ENCODE peak calls at places on chromosome 21, in seven cellular contexts. X, K, J, M, A, V and Y are unnamed samples. For H3K9me3 and H3K4me1, the result is how much of the 10 kb centered on the place peaks cover.

GRCh38 chr21:15638856-15639549 is 90.8 kb upstream of the USP25 start:
- DNase-seq in X (peak), K (no peak), J (peak), M (no peak), A (peak), V (no peak), Y (no peak)

GRCh38 chr21:21366277-21366676 is 368.1 kb downstream of the NCAM2 start:
- DNase-seq in X (no peak), K (no peak), J (no peak), M (no peak), A (no peak), V (no peak), Y (peak)

GRCh38 chr21:33212159-33212851 is 17.4 kb upstream of the IFNAR2 start:
- DNase-seq in X (no peak), K (no peak), J (no peak), M (no peak), A (no peak), V (no peak), Y (no peak)

GRCh38 chr21:34074283-34075098 is 1.1 kb downstream of the MRPS6 start:
- DNase-seq in X (peak), K (no peak), J (no peak), M (no peak), A (no peak), V (no peak), Y (no peak)

GRCh38 chr21:34884346-34884929 is 164.7 kb downstream of the RUNX1 start:
- DNase-seq in X (peak), K (no peak), J (no peak), M (no peak), A (no peak), V (no peak), Y (no peak)

GRCh38 chr21:16770279-16770678 is 742.6 kb upstream of the CXADR start:
- DNase-seq in X (no peak), K (no peak), J (no peak), M (no peak), A (no peak), V (no peak), Y (no peak)

GRCh38 chr21:35026617-35027557 is 22.2 kb downstream of the RUNX1 start:
- DNase-seq in X (no peak), K (peak), J (no peak), M (peak), A (peak), V (peak), Y (no peak)

GRCh38 chr21:34846601-34847112 is 177.9 kb downstream of the CLIC6 start:
- DNase-seq in X (peak), K (no peak), J (no peak), M (no peak), A (peak), V (no peak), Y (no peak)

GRCh38 chr21:32727478-32727727 is 410 bp downstream of the SYNJ1 start:
- DNase-seq in X (no peak), K (no peak), J (peak), M (no peak), A (no peak), V (no peak), Y (no peak)

GRCh38 chr21:25638634-25639166 is 358 bp upstream of the JAM2 start:
- DNase-seq in X (no peak), K (no peak), J (no peak), M (no peak), A (no peak), V (no peak), Y (no peak)

GRCh38 chr21:34890724-34891609 is 158.1 kb downstream of the RUNX1 start:
- DNase-seq in X (no peak), K (no peak), J (no peak), M (peak), A (no peak), V (peak), Y (no peak)

GRCh38 chr21:35658242-35658641 is 402.1 kb downstream of the SETD4 start:
- DNase-seq in X (peak), K (no peak), J (no peak), M (no peak), A (no peak), V (no peak), Y (no peak)

GRCh38 chr21:46120301-46121285 is 22.7 kb downstream of the COL6A2 start:
- DNase-seq in X (no peak), K (peak), J (no peak), M (peak), A (peak), V (peak), Y (no peak)

GRCh38 chr21:44299458-44300261 is at the start of gene PFKL:
- DNase-seq in X (peak), K (peak), J (peak), M (peak), A (peak), V (peak), Y (peak)

GRCh38 chr21:44301093-44301492 is 1.2 kb downstream of the PFKL start:
- DNase-seq in X (no peak), K (no peak), J (no peak), M (no peak), A (no peak), V (no peak), Y (no peak)

GRCh38 chr21:44297525-44298290 is 2.1 kb upstream of the PFKL start:
- DNase-seq in X (peak), K (peak), J (peak), M (peak), A (peak), V (peak), Y (peak)

GRCh38 chr21:44300262-44300959 is 558 bp downstream of the PFKL start:
- DNase-seq in X (peak), K (peak), J (peak), M (peak), A (peak), V (peak), Y (peak)

DNA sequence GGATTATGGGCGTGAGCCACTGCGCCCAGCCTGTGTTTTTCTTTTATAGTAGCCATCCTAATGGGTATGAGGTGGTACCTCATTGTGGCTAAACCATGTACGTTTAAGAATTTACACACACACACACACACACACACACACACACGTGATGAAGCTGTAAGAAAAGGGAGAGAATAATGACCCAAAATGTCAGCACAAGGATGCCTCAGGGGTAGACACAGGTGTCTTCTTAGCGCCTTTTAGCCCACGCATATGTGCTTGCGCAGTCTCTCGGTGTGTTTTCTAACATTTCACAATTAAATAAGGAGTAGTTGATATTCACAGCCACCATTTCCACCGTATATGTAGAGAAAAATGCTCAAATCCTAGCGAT is 782 bp upstream of the PFKL start:
- DNase-seq in X (peak), K (no peak), J (no peak), M (no peak), A (no peak), V (no peak), Y (peak)
- H3K27ac ChIP-seq in X (peak), K (peak), J (peak), M (peak), A (peak), V (peak), Y (peak)

GRCh38 chr21:18498428-18498827 is 94.8 kb upstream of the TMPRSS15 start:
- DNase-seq in X (no peak), K (no peak), J (no peak), M (no peak), A (no peak), V (no peak), Y (no peak)

GRCh38 chr21:18495553-18495952 is 92.0 kb upstream of the TMPRSS15 start:
- DNase-seq in X (no peak), K (no peak), J (no peak), M (no peak), A (no peak), V (no peak), Y (no peak)

GRCh38 chr21:18493420-18493819 is 89.8 kb upstream of the TMPRSS15 start:
- DNase-seq in X (peak), K (no peak), J (no peak), M (no peak), A (no peak), V (no peak), Y (peak)
- H3K9me3 ChIP-seq in X (under half), K (under half), J (under half), M (under half), A (under half), V (under half), Y (under half)

DNA sequence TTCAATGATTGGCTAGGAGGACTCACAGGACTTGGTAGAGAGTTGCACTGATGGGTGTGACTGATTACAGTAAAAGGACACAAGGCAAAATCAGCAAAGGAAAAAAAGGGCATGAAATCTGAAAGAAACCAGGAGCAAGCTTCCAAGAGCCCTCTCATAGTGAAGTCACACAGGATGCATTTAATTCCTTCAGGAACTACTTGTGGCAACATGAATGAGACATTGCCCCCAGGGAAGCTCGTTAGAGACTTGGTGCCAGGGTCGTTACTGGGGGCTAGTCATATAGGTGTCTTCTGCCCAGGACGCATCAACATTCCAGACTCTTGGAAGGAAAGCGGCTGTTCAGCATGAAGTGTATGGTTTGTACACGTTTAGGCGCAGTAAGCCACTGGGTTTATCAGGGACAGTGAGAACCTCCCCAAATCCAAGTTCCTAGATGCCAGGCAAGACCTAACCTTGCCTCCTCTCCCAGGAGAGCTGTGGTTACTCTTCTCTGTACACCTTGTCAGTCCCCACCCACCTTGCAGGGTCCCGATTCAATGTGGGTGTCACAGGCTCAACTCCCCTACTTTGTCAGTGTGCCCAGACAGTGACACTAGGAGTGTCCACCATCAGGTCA is 26.0 kb upstream of the C2CD2 start:
- DNase-seq in X (peak), K (no peak), J (no peak), M (no peak), A (no peak), V (no peak), Y (no peak)
- H3K4me1 ChIP-seq in X (under half), K (under half), J (under half), M (under half), A (under half), V (under half), Y (under half)

GRCh38 chr21:43894206-43894577 is 29.2 kb downstream of the AGPAT3 start:
- DNase-seq in X (no peak), K (no peak), J (no peak), M (no peak), A (no peak), V (no peak), Y (no peak)
- H3K27ac ChIP-seq in X (no peak), K (peak), J (no peak), M (peak), A (peak), V (peak), Y (peak)

DNA sequence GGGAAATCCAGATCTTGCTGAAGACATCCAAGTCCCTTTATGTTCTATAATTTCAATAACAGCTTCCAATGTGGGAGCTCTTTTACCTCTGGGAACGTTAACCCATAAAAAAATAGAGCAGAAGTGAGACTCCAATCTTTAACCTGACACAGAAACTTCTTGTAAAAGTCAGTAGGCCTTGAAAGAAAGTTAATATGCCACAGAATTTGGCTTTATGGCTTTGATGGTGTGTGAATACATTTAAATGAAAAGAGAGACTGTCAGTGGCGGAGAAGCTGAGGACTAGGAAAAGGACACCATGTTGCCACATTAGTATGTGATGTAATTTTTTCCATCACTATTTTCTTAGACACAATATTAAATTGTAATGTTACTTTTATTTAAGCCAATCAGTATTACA is 17.3 kb upstream of the CLDN8 start:
- DNase-seq in X (no peak), K (no peak), J (no peak), M (no peak), A (no peak), V (no peak), Y (no peak)
- H3K9me3 ChIP-seq in X (under half), K (under half), J (under half), M (under half), A (under half), V (under half), Y (under half)

GRCh38 chr21:44853601-44854390 is 19.7 kb downstream of the PTTG1IP start:
- DNase-seq in X (no peak), K (no peak), J (no peak), M (peak), A (peak), V (peak), Y (no peak)
- H3K4me1 ChIP-seq in X (under half), K (under half), J (under half), M (under half), A (under half), V (half or more), Y (under half)

GRCh38 chr21:44295163-44295601 is 4.7 kb upstream of the PFKL start:
- DNase-seq in X (peak), K (peak), J (no peak), M (no peak), A (no peak), V (peak), Y (peak)

GRCh38 chr21:44296916-44297315 is 2.9 kb upstream of the PFKL start:
- DNase-seq in X (no peak), K (no peak), J (no peak), M (peak), A (no peak), V (no peak), Y (no peak)

GRCh38 chr21:44296103-44296519 is 3.7 kb upstream of the PFKL start:
- DNase-seq in X (no peak), K (no peak), J (no peak), M (peak), A (no peak), V (no peak), Y (no peak)

GRCh38 chr21:44295646-44296045 is 4.2 kb upstream of the PFKL start:
- DNase-seq in X (no peak), K (no peak), J (no peak), M (peak), A (no peak), V (no peak), Y (no peak)

DNA sequence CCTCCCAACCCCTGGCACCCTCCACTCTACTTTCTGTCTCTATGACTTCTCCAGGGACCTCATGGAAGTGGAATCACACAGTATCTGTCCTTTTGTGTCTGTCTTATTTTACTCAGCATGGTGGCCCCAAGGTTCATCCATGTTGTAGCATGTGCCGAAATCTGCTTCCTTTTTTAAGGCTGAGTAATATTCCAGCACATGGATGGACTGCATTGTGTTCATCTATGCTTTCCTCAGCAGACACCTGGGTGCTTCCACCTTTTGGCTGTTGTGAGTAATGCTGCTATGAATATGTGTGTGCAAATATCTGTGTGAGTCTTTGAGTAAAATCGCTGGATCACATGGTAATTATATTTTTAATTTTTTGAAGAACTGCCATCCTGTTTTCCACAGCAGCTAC is 1.6 kb upstream of the PFKL start:
- DNase-seq in X (peak), K (no peak), J (no peak), M (no peak), A (no peak), V (no peak), Y (no peak)
- H3K27ac ChIP-seq in X (peak), K (no peak), J (no peak), M (peak), A (no peak), V (peak), Y (no peak)

GRCh38 chr21:28601708-28602107 is 391.0 kb downstream of the LTN1 start:
- DNase-seq in X (no peak), K (no peak), J (no peak), M (no peak), A (no peak), V (no peak), Y (no peak)
- H3K9me3 ChIP-seq in X (under half), K (under half), J (under half), M (under half), A (under half), V (under half), Y (under half)

DNA sequence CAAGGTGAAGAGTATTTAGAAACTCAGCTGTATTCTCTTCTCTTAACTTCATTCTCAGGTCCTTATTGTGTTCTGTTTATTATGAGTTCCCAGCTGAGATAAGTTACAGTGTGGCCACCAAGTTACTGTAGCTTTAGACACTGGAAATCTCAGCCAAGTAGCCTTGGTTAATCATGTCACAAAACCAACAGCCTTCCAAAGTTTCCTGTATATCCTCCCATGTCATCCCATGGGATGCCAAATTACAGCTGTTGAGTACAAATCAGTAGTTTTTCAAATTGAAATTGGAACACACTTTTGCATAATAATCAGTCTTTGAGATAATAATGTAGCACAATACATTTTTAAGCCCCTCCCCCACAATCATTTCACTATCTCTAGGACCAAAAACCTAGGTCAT is 10.7 kb downstream of the ADAMTS5 start:
- DNase-seq in X (no peak), K (no peak), J (no peak), M (no peak), A (no peak), V (no peak), Y (no peak)
- H3K4me1 ChIP-seq in X (under half), K (under half), J (under half), M (under half), A (under half), V (under half), Y (under half)

GRCh38 chr21:43302769-43303168 is 124.2 kb downstream of the SIK1 start:
- DNase-seq in X (no peak), K (no peak), J (no peak), M (peak), A (peak), V (peak), Y (no peak)
- H3K27ac ChIP-seq in X (no peak), K (no peak), J (no peak), M (no peak), A (no peak), V (no peak), Y (no peak)